ENCODE peak calls at places on chromosomes 3 and 15, in ten cellular contexts. N is GM23248; Q is left ventricle myocardium inferior; P is astrocyte; H is neural progenitor cell; D is mucosa of descending colon; U is GM12878; F is CD8-positive, alpha-beta T cell; Z is endothelial cell of umbilical vein; S is body of pancreas. C is an unnamed sample.

GRCh38 chr15:32709295-32710033 is 8.3 kb upstream of the GREM1 start:
- DNase-seq in N (no peak), Q (no peak), P (no peak), H (no peak), D (no peak), U (no peak), F (no peak), Z (no peak), S (no peak), C (no peak)

GRCh38 chr3:35651888-35652287 is 12.6 kb downstream of the ARPP21 start:
- DNase-seq in N (no peak), Q (no peak), P (peak; percentile 67), H (no peak), D (no peak), U (no peak), F (no peak), Z (no peak), S (no peak), C (no peak)

GRCh38 chr3:126704494-126705214 is 614 bp downstream of the CHCHD6 start:
- DNase-seq in N (peak; percentile 33), Q (no peak), P (peak; percentile 0), H (peak; percentile 40), D (no peak), U (no peak), F (no peak), Z (no peak), S (peak; percentile 7), C (no peak)

GRCh38 chr3:53938645-53939044 is 47.0 kb upstream of the SELENOK start:
- DNase-seq in N (peak; percentile 74), Q (no peak), P (peak; percentile 23), H (peak; percentile 75), D (no peak), U (no peak), F (peak; percentile 23), Z (peak; percentile 39), S (peak; percentile 56), C (peak; percentile 63)

GRCh38 chr15:69080203-69080957 is 65.9 kb downstream of the NOX5 start:
- DNase-seq in N (peak; percentile 13), Q (no peak), P (peak; percentile 12), H (peak; percentile 30), D (no peak), U (no peak), F (no peak), Z (peak; percentile 72), S (no peak), C (no peak)

GRCh38 chr15:69755571-69756310 is 303.1 kb downstream of the RPLP1 start:
- DNase-seq in N (no peak), Q (peak; percentile 23), P (peak; percentile 42), H (no peak), D (peak; percentile 65), U (peak; percentile 93), F (peak; percentile 77), Z (no peak), S (peak; percentile 27), C (no peak)

GRCh38 chr15:78624651-78625590 is 4.1 kb upstream of the CHRNA3 start:
- DNase-seq in N (no peak), Q (no peak), P (no peak), H (no peak), D (no peak), U (no peak), F (no peak), Z (no peak), S (no peak), C (no peak)

GRCh38 chr3:147298511-147298982 is 107.8 kb downstream of the ZIC4 start:
- DNase-seq in N (peak; percentile 99), Q (no peak), P (peak; percentile 100), H (no peak), D (no peak), U (no peak), F (no peak), Z (peak; percentile 75), S (no peak), C (no peak)

GRCh38 chr3:6697722-6698121 is 163.2 kb upstream of the GRM7 start:
- DNase-seq in N (no peak), Q (no peak), P (no peak), H (no peak), D (no peak), U (no peak), F (no peak), Z (no peak), S (no peak), C (no peak)

GRCh38 chr3:150210461-150211110 is 197.5 kb upstream of the TSC22D2 start:
- DNase-seq in N (no peak), Q (no peak), P (no peak), H (peak; percentile 51), D (no peak), U (no peak), F (no peak), Z (no peak), S (no peak), C (no peak)

GRCh38 chr15:50783895-50784294 is 18.4 kb upstream of the SPPL2A start:
- DNase-seq in N (no peak), Q (no peak), P (no peak), H (no peak), D (no peak), U (no peak), F (no peak), Z (no peak), S (no peak), C (no peak)

GRCh38 chr15:72078887-72079286 is 39.1 kb downstream of the MYO9A start:
- DNase-seq in N (no peak), Q (no peak), P (no peak), H (no peak), D (no peak), U (peak; percentile 80), F (no peak), Z (no peak), S (no peak), C (no peak)

GRCh38 chr3:8982509-8982908 is 19.2 kb upstream of the RAD18 start:
- DNase-seq in N (peak; percentile 29), Q (no peak), P (peak; percentile 34), H (no peak), D (no peak), U (no peak), F (no peak), Z (no peak), S (no peak), C (no peak)

DNA sequence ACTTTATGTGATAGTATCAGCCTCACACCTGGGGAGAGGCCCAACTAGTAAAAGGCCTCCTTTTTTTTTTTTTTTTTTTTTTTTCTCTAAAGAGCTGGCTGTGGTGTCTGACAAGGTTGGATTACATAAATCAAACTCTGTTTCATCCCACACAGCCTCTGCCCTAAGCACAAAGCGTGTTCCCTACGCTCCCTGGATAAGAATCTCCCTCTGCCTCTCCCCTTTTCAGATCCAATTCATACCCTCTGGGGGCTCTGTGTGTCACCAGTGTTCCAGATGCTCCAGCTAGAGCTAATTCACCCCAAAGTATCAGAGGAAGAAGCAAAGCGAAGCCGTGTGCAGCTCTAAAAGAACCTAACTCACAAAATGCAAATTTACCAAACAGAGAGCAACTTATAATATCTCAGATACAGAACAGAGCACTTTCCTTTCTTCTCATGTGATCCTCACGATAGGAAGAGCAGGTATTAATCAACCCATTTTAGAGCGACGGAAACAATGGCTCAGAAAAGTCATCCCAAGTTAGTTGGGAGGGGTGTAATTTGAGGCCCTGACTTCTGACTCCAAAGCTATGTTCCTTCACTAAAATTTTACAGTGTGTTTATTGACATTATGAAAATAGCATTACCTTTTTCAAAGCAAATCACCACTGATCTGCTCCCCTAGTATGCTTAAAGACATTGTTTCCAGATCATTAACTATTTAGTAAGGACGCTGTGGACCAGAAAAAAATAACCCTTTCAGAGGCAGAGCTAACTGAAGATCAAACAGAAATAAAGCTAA is 12.4 kb downstream of the BMF start:
- DNase-seq in N (no peak), Q (no peak), P (no peak), H (no peak), D (no peak), U (peak; percentile 68), F (no peak), Z (no peak), S (no peak), C (no peak)
- H3K4me1 ChIP-seq in N (peaks cover 47% of the 10 kb centered on the region), Q (peaks cover 84% of the 10 kb centered on the region), P (peaks cover 56% of the 10 kb centered on the region), H (peaks cover 59% of the 10 kb centered on the region), D (peaks cover 80% of the 10 kb centered on the region), U (peaks cover 85% of the 10 kb centered on the region), F (peaks cover 28% of the 10 kb centered on the region), Z (peaks cover 33% of the 10 kb centered on the region), S (peaks cover 83% of the 10 kb centered on the region), C (peaks cover 61% of the 10 kb centered on the region)

DNA sequence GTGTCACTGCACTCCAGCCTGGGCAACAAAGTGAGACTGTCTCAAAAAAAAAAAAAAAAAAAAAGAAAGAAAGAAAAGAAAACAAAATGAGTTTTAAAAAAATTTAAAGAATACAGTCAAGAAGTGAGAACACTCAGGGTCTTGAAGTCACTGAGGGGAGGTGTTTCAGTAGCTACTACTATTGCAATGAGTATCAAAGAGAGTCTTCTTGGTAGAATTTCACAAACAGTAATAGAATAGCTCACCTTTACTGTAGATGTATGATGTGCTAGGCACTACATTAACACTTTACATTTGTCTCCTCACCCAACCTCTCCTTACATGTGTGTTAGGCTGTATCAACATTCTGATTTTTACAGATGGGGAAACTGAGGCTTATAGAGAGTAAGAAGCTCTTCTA is 43.9 kb downstream of the EOMES start:
- DNase-seq in N (no peak), Q (no peak), P (no peak), H (no peak), D (no peak), U (no peak), F (no peak), Z (no peak), S (no peak), C (no peak)
- H3K4me1 ChIP-seq in N (peaks cover 52% of the 10 kb centered on the region), Q (no peaks in the 10 kb centered on the region), P (peaks cover 27% of the 10 kb centered on the region), H (no peaks in the 10 kb centered on the region), D (no peaks in the 10 kb centered on the region), U (no peaks in the 10 kb centered on the region), F (peaks cover 4% of the 10 kb centered on the region), Z (peaks cover 3% of the 10 kb centered on the region), S (peaks cover 11% of the 10 kb centered on the region), C (peaks cover 10% of the 10 kb centered on the region)

GRCh38 chr3:11629716-11630115 is 14.0 kb downstream of the VGLL4 start:
- DNase-seq in N (peak; percentile 76), Q (no peak), P (peak; percentile 95), H (no peak), D (no peak), U (no peak), F (no peak), Z (no peak), S (no peak), C (no peak)
- H3K4me1 ChIP-seq in N (peaks cover 15% of the 10 kb centered on the region), Q (peaks cover 97% of the 10 kb centered on the region), P (peaks cover 10% of the 10 kb centered on the region), H (peaks cover 6% of the 10 kb centered on the region), D (peaks cover 37% of the 10 kb centered on the region), U (peaks cover 17% of the 10 kb centered on the region), F (peaks cover 37% of the 10 kb centered on the region), Z (peaks cover 32% of the 10 kb centered on the region), S (peaks cover 39% of the 10 kb centered on the region), C (peaks cover 3% of the 10 kb centered on the region)

DNA sequence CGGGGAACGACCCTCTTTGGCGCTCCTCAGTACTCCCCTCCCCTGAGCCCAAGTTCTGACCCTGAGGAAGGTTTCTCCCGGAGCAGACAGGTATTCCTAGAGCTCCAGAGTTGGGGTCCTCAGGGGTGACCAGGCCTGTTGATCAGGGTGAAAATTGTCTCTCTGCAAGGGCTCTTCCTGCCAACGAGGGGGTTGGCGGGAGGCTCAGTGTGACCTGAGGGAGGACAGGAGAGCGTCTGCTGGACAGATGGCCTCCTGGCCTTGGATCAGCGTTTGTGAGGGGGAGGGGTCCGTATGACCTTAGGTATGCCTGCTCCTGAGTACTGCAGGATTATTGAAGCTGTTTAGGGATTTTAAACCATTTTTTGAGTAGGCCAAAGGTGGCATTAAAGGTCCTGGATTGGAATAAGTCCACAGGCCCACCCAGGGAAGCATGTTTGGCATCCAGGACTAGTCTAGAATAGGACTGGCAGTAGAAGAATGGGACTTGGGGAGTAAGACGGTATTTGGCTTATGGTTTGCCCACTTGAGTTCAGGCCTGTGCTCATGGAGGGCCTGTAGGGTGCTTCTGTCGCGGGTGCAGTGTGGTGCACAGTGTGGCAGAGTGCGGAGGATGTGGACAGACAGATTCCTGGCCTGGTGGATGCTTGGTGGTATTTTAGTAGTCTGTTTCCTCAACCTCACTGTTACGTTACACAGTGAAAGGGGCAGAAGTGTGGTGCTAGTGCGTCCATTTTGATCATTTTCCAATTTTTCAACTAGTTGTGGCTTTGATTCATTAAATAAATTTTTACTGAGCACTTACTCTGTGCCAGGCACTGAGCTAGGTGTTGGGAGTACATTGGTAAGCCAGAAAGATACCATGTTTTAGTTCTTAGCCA is 959 bp downstream of the ZNF592 start:
- DNase-seq in N (peak; percentile 63), Q (peak; percentile 26), P (peak; percentile 18), H (peak; percentile 53), D (peak; percentile 67), U (no peak), F (peak; percentile 52), Z (peak; percentile 45), S (peak; percentile 45), C (peak; percentile 33)
- H3K4me1 ChIP-seq in N (peaks cover 24% of the 10 kb centered on the region), Q (peaks cover 88% of the 10 kb centered on the region), P (peaks cover 35% of the 10 kb centered on the region), H (peaks cover 22% of the 10 kb centered on the region), D (peaks cover 54% of the 10 kb centered on the region), U (peaks cover 15% of the 10 kb centered on the region), F (peaks cover 46% of the 10 kb centered on the region), Z (peaks cover 30% of the 10 kb centered on the region), S (peaks cover 63% of the 10 kb centered on the region), C (peaks cover 26% of the 10 kb centered on the region)